ENCODE peak calls at places on chromosomes 7 and 10, in nine cellular contexts. One of them, this sample, is unnamed.

GRCh38 chr10:79116801-79117723 is 48.3 kb downstream of the ZMIZ1 start:
- DNase-seq in HS-27A: no peak
- DNase-seq in Right ventricle myocardium superior: no peak
- DNase-seq in lower lobe of right lung: peak; percentile 69
- DNase-seq in spleen: peak; percentile 76
- DNase-seq in cardiac muscle cell: peak; percentile 56
- DNase-seq in SJSA1: no peak
- DNase-seq in naive thymus-derived CD8-positive, alpha-beta T cell: no peak
- DNase-seq in RCC 7860: peak; percentile 46
- DNase-seq in this sample: no peak

GRCh38 chr7:22551768-22552513 is 52.0 kb upstream of the STEAP1B start:
- DNase-seq in HS-27A: no peak
- DNase-seq in Right ventricle myocardium superior: no peak
- DNase-seq in lower lobe of right lung: no peak
- DNase-seq in spleen: peak; percentile 80
- DNase-seq in cardiac muscle cell: no peak
- DNase-seq in SJSA1: no peak
- DNase-seq in naive thymus-derived CD8-positive, alpha-beta T cell: no peak
- DNase-seq in RCC 7860: no peak
- DNase-seq in this sample: no peak

GRCh38 chr10:24118246-24118645 is 90.7 kb upstream of the KIAA1217 start:
- DNase-seq in HS-27A: no peak
- DNase-seq in Right ventricle myocardium superior: no peak
- DNase-seq in lower lobe of right lung: no peak
- DNase-seq in spleen: no peak
- DNase-seq in cardiac muscle cell: peak; percentile 23
- DNase-seq in SJSA1: no peak
- DNase-seq in naive thymus-derived CD8-positive, alpha-beta T cell: no peak
- DNase-seq in RCC 7860: no peak
- DNase-seq in this sample: no peak

GRCh38 chr7:137325927-137326326 is 17.6 kb downstream of the PTN start:
- DNase-seq in HS-27A: no peak
- DNase-seq in Right ventricle myocardium superior: no peak
- DNase-seq in lower lobe of right lung: no peak
- DNase-seq in spleen: no peak
- DNase-seq in cardiac muscle cell: no peak
- DNase-seq in SJSA1: no peak
- DNase-seq in naive thymus-derived CD8-positive, alpha-beta T cell: no peak
- DNase-seq in RCC 7860: no peak
- DNase-seq in this sample: no peak

GRCh38 chr10:88830643-88831277 is 20.9 kb downstream of the ANKRD22 start:
- DNase-seq in HS-27A: no peak
- DNase-seq in Right ventricle myocardium superior: no peak
- DNase-seq in lower lobe of right lung: no peak
- DNase-seq in spleen: no peak
- DNase-seq in cardiac muscle cell: no peak
- DNase-seq in SJSA1: no peak
- DNase-seq in naive thymus-derived CD8-positive, alpha-beta T cell: no peak
- DNase-seq in RCC 7860: no peak
- DNase-seq in this sample: no peak

GRCh38 chr7:73610105-73610504 is 14.2 kb downstream of the MLXIPL start:
- DNase-seq in HS-27A: no peak
- DNase-seq in Right ventricle myocardium superior: no peak
- DNase-seq in lower lobe of right lung: no peak
- DNase-seq in spleen: no peak
- DNase-seq in cardiac muscle cell: no peak
- DNase-seq in SJSA1: no peak
- DNase-seq in naive thymus-derived CD8-positive, alpha-beta T cell: no peak
- DNase-seq in RCC 7860: no peak
- DNase-seq in this sample: no peak

GRCh38 chr10:5142199-5142598 is 42.8 kb downstream of the AKR1C8 start:
- DNase-seq in HS-27A: no peak
- DNase-seq in Right ventricle myocardium superior: no peak
- DNase-seq in lower lobe of right lung: no peak
- DNase-seq in spleen: no peak
- DNase-seq in cardiac muscle cell: no peak
- DNase-seq in SJSA1: no peak
- DNase-seq in naive thymus-derived CD8-positive, alpha-beta T cell: no peak
- DNase-seq in RCC 7860: no peak
- DNase-seq in this sample: no peak

GRCh38 chr10:51716981-51717380 is 17.6 kb upstream of the CSTF2T start:
- DNase-seq in HS-27A: no peak
- DNase-seq in Right ventricle myocardium superior: no peak
- DNase-seq in lower lobe of right lung: no peak
- DNase-seq in spleen: no peak
- DNase-seq in cardiac muscle cell: no peak
- DNase-seq in SJSA1: no peak
- DNase-seq in naive thymus-derived CD8-positive, alpha-beta T cell: no peak
- DNase-seq in RCC 7860: no peak
- DNase-seq in this sample: no peak

GRCh38 chr10:122033224-122033926 is 44.4 kb downstream of the TACC2 start:
- DNase-seq in HS-27A: no peak
- DNase-seq in Right ventricle myocardium superior: no peak
- DNase-seq in lower lobe of right lung: peak; percentile 68
- DNase-seq in spleen: peak; percentile 11
- DNase-seq in cardiac muscle cell: no peak
- DNase-seq in SJSA1: no peak
- DNase-seq in naive thymus-derived CD8-positive, alpha-beta T cell: no peak
- DNase-seq in RCC 7860: no peak
- DNase-seq in this sample: no peak

GRCh38 chr10:88081457-88082054 is 218.1 kb downstream of the PTEN start:
- DNase-seq in HS-27A: no peak
- DNase-seq in Right ventricle myocardium superior: no peak
- DNase-seq in lower lobe of right lung: no peak
- DNase-seq in spleen: no peak
- DNase-seq in cardiac muscle cell: no peak
- DNase-seq in SJSA1: no peak
- DNase-seq in naive thymus-derived CD8-positive, alpha-beta T cell: no peak
- DNase-seq in RCC 7860: no peak
- DNase-seq in this sample: no peak

GRCh38 chr10:51302316-51302715 is 228.0 kb downstream of the PRKG1 start:
- DNase-seq in HS-27A: peak; percentile 12
- DNase-seq in Right ventricle myocardium superior: no peak
- DNase-seq in lower lobe of right lung: no peak
- DNase-seq in spleen: no peak
- DNase-seq in cardiac muscle cell: no peak
- DNase-seq in SJSA1: no peak
- DNase-seq in naive thymus-derived CD8-positive, alpha-beta T cell: no peak
- DNase-seq in RCC 7860: no peak
- DNase-seq in this sample: no peak

This sample was measured in HS-5.